ENCODE peak calls at places on chromosomes 7 and 10, in four cellular contexts. I is glutamatergic neuron, C is astrocyte of the spinal cord, F is AG09309. H is an unnamed sample.

GRCh38 chr10:73287441-73287840 is 35.0 kb upstream of the MRPS16 start:
- DNase-seq in I (no peak), C (no peak), F (no peak), H (no peak)

GRCh38 chr10:132407846-132408278 is 10.9 kb downstream of the PWWP2B start:
- DNase-seq in F (no peak), I (no peak), C (peak; percentile 32), H (peak; percentile 92)

GRCh38 chr10:78861456-78862327 is 207.1 kb upstream of the ZMIZ1 start:
- DNase-seq in F (no peak), I (no peak), C (no peak), H (peak; percentile 19)

GRCh38 chr7:88233828-88234227 is 14.0 kb upstream of the SRI start:
- DNase-seq in I (no peak), F (no peak), C (no peak), H (no peak)

GRCh38 chr7:106485031-106485551 is 175.9 kb downstream of the CCDC71L start:
- DNase-seq in C (peak; percentile 81), I (no peak), F (peak; percentile 74), H (no peak)

GRCh38 chr10:99784025-99784730 is 1.7 kb downstream of the ABCC2 start:
- DNase-seq in I (no peak), F (peak; percentile 62), C (peak; percentile 93), H (no peak)

GRCh38 chr10:10891437-10891836 is 126.2 kb upstream of the CELF2 start:
- DNase-seq in C (peak; percentile 60), I (no peak), F (peak; percentile 46), H (no peak)

GRCh38 chr7:13986208-13986607 is 3.3 kb downstream of the ETV1 start:
- DNase-seq in I (no peak), F (no peak), C (peak; percentile 18), H (no peak)

GRCh38 chr7:23471090-23471859 is 984 bp upstream of the IGF2BP3 start:
- DNase-seq in F (no peak), I (peak; percentile 90), C (peak; percentile 84), H (no peak)

GRCh38 chr10:73576890-73577591 is 14.1 kb downstream of the USP54 start:
- DNase-seq in C (no peak), F (no peak), I (no peak), H (no peak)

GRCh38 chr10:86693721-86694369 is 25.5 kb downstream of the LDB3 start:
- DNase-seq in I (peak; percentile 54), F (no peak), C (peak; percentile 50), H (peak; percentile 46)

GRCh38 chr7:43763183-43763582 is 4.7 kb downstream of the BLVRA start:
- DNase-seq in F (no peak), C (no peak), I (peak; percentile 30), H (no peak)

GRCh38 chr10:70956029-70956759 is 67.8 kb upstream of the PCBD1 start:
- DNase-seq in F (no peak), I (no peak), C (no peak), H (no peak)
- TF ChIP-seq CTCF in F (no peak), I (no peak), C (peak; percentile 11), H (no peak)

GRCh38 chr10:113285291-113285690 is 267.6 kb upstream of the HABP2 start:
- DNase-seq in F (no peak), C (no peak), I (no peak), H (no peak)

GRCh38 chr10:113284635-113285034 is 268.2 kb upstream of the HABP2 start:
- DNase-seq in F (no peak), C (no peak), I (no peak), H (no peak)

GRCh38 chr10:113279262-113279661 is 273.6 kb upstream of the HABP2 start:
- DNase-seq in C (no peak), I (no peak), F (no peak), H (no peak)

GRCh38 chr10:113287592-113287991 is 265.3 kb upstream of the HABP2 start:
- DNase-seq in I (no peak), C (no peak), F (no peak), H (no peak)

GRCh38 chr10:113283189-113283588 is 269.7 kb upstream of the HABP2 start:
- DNase-seq in F (no peak), I (no peak), C (no peak), H (no peak)
- TF ChIP-seq CTCF in F (no peak), I (no peak), C (peak; percentile 3), H (no peak)

DNA sequence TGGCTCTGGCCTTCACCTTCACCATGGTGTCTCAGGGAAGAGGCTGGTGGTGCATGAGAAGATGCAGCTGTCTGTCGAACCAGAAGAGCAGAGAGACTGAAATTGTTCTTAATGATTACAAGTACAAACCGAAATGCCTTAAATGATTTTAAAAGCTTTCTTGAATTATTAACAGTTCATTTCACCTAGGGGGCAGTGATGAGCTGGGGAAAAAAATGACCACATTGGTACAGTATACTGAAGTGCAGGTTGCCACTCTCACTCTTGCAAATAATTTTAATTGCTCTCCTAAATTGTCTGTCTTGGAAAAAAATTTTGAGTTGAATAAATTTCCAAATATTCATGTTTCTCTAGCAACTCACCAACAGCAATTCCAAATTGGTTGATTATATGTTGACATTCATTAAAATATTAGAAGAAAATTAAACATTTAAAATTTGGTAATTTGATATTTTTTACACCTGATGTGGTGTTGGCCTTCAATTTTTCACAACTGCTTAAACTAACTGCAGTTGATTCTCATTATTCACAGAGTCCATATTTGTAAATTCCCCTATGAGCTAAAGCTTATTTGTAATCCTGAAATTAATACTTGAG is 692.6 kb downstream of the ZWINT start:
- DNase-seq in F (no peak), C (no peak), I (no peak), H (no peak)
- TF ChIP-seq CTCF in F (no peak), C (peak; percentile 11), I (peak; percentile 70), H (no peak)

DNA sequence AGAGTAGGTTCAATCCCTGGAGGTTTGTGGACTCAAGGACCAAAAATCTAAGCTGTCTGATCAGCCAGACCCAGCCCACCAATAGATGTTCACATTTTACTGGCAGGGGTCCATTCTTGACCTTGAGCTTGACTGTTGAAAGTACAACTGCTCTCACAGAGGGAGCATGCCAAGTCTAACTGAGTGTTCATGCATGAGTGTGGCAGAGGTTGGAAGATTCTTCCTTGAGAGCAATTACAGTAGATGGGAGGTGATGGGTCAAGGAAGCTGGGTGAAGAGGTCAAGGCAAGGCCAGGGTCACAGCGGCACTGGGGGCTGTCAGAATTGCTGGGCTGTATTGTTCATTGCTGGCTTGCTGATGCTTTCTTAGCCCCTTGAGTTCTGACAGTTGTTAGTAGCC is 202.8 kb upstream of the SVIL start:
- DNase-seq in F (no peak), I (no peak), C (no peak), H (no peak)
- TF ChIP-seq CTCF in F (no peak), I (no peak), C (no peak), H (no peak)

DNA sequence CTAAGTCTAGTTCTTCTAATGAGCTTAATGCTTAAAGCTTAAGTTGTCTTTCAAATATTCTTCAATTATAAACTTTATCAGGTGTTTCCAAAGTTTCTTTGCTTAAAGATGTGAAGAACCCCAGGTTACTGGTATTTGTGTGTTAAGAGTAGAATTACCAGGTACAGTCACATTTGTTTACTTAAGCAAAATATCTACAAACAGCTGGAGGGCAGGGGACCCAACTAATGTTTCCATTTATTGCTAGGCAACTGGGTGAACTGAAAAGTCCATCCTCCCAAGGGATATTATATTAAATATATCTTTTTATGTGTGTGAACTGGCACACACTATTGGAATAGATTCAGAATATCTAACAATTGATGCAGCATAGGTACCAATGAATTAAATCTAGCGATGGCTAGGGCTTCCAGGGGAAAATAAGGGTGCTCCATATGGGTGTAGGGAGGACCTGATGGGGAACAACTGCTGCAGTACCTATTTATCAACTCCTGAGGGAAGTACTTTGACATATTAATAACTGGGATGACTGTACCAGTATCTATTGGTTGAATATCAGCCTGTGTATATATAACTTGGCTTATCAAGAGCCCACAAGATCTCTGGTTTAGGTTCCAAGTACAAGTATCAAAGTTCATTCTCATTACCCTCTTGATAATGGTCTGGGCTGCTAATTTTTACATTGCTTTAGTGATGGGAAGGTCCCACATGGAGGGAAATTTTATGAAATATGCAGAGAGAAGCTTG is 10.3 kb upstream of the AGR3 start:
- DNase-seq in I (no peak), F (no peak), C (no peak), H (no peak)
- TF ChIP-seq CTCF in I (no peak), F (no peak), C (no peak), H (no peak)

H was measured in lung.